ENCODE peak calls at places on chromosome 19, in five cellular contexts. C is H54; A is stimulated activated CD8-positive, alpha-beta memory T cell treated with anti-CD3 and anti-CD28 coated beads, Interleukin-2, amount 100 ng/mL, for 1 hour; P is ovary; I is ELF-1. B is an unnamed sample.
A peak's percentile ranks its signal among the peaks of the same experiment; 100 is the strongest.

GRCh38 chr19:50838239-50838638 is 4.9 kb upstream of the KLK15 start:
- DNase-seq in C (peak; percentile 58), P (no peak), I (peak; percentile 49), A (no peak), B (peak; percentile 30)

GRCh38 chr19:9823816-9824215 is 3.9 kb upstream of the UBL5 start:
- DNase-seq in C (no peak), I (no peak), P (no peak), A (no peak), B (no peak)

GRCh38 chr19:11384778-11385129 is 640 bp upstream of the EPOR start:
- DNase-seq in P (no peak), I (no peak), A (no peak), C (no peak), B (no peak)

GRCh38 chr19:33194884-33195710 is 967 bp downstream of the LRP3 start:
- DNase-seq in I (peak; percentile 11), C (no peak), A (no peak), P (peak; percentile 79), B (peak; percentile 59)

GRCh38 chr19:50718255-50719118 is 1.1 kb downstream of the SHANK1 start:
- DNase-seq in A (no peak), P (no peak), I (no peak), C (no peak), B (peak; percentile 55)

GRCh38 chr19:10625003-10625761 is at the start of gene SLC44A2:
- DNase-seq in C (peak; percentile 91), P (peak; percentile 86), A (no peak), I (peak; percentile 90), B (peak; percentile 94)

GRCh38 chr19:41705393-41706174 is 2.8 kb upstream of the CEACAM5 start:
- DNase-seq in C (peak; percentile 28), P (no peak), A (no peak), I (peak; percentile 54), B (peak; percentile 16)

GRCh38 chr19:35349614-35350521 is 2.2 kb downstream of the FFAR1 start:
- DNase-seq in C (no peak), I (no peak), A (no peak), P (peak; percentile 24), B (no peak)

GRCh38 chr19:55161571-55162322 is 4.2 kb upstream of the TNNI3 start:
- DNase-seq in A (no peak), C (no peak), P (no peak), I (peak; percentile 12), B (no peak)

GRCh38 chr19:42121666-42122069 is 10.6 kb downstream of the POU2F2 start:
- DNase-seq in I (no peak), P (no peak), C (peak; percentile 98), A (peak; percentile 67), B (no peak)